ENCODE peak calls at places on chromosomes 1 and 21, in eight cellular contexts. V, M, K, H, J, S, A and D are unnamed samples.
A peak's percentile ranks its signal among the peaks of the same experiment; 100 is the strongest.

GRCh38 chr1:40971962-40972361 is 7.5 kb upstream of the CTPS1 start:
- DNase-seq in V (no peak), M (no peak), K (no peak), H (no peak), J (no peak), S (no peak), A (no peak), D (no peak)

GRCh38 chr21:25838809-25839208 is 104.0 kb downstream of the GABPA start:
- DNase-seq in V (no peak), M (no peak), K (no peak), H (no peak), J (no peak), S (no peak), A (peak; percentile 34), D (no peak)

GRCh38 chr1:101051688-101052638 is 26.4 kb upstream of the DPH5 start:
- DNase-seq in V (peak; percentile 8), M (no peak), K (no peak), H (no peak), J (no peak), S (no peak), A (no peak), D (no peak)

GRCh38 chr1:2163205-2163604 is 31.4 kb downstream of the FAAP20 start:
- DNase-seq in V (no peak), M (no peak), K (peak; percentile 9), H (no peak), J (no peak), S (peak; percentile 32), A (peak; percentile 18), D (no peak)

GRCh38 chr21:14403681-14404318 is 20.9 kb upstream of the HSPA13 start:
- DNase-seq in V (peak; percentile 15), M (no peak), K (peak; percentile 40), H (no peak), J (peak; percentile 25), S (peak; percentile 33), A (peak; percentile 34), D (peak; percentile 4)

GRCh38 chr1:208988811-208989222 is 594.7 kb upstream of the CAMK1G start:
- DNase-seq in V (peak; percentile 38), M (no peak), K (peak; percentile 72), H (no peak), J (peak; percentile 2), S (peak; percentile 80), A (peak; percentile 84), D (peak; percentile 21)

GRCh38 chr1:222653178-222653827 is 35.4 kb downstream of the MIA3 start:
- DNase-seq in V (no peak), M (no peak), K (no peak), H (no peak), J (no peak), S (no peak), A (no peak), D (no peak)

GRCh38 chr1:41382531-41383090 is 21.4 kb downstream of the FOXO6 start:
- DNase-seq in V (peak; percentile 72), M (no peak), K (peak; percentile 71), H (no peak), J (no peak), S (peak; percentile 41), A (peak; percentile 74), D (no peak)

GRCh38 chr21:43854773-43855633 is 10.0 kb upstream of the AGPAT3 start:
- DNase-seq in V (no peak), M (no peak), K (no peak), H (no peak), J (no peak), S (no peak), A (no peak), D (no peak)

GRCh38 chr1:37035828-37036666 is 1.7 kb upstream of the GRIK3 start:
- DNase-seq in V (peak; percentile 88), M (no peak), K (no peak), H (no peak), J (no peak), S (no peak), A (no peak), D (no peak)

GRCh38 chr1:113981962-113982931 is 3.0 kb downstream of the OLFML3 start:
- DNase-seq in V (no peak), M (no peak), K (peak; percentile 87), H (no peak), J (no peak), S (peak; percentile 33), A (peak; percentile 72), D (peak; percentile 86)

GRCh38 chr1:9279172-9279840 is 13.4 kb upstream of the SPSB1 start:
- DNase-seq in V (no peak), M (no peak), K (no peak), H (no peak), J (no peak), S (no peak), A (no peak), D (no peak)

GRCh38 chr1:201276891-201277290 is 6.4 kb upstream of the PKP1 start:
- DNase-seq in V (no peak), M (no peak), K (no peak), H (no peak), J (no peak), S (no peak), A (no peak), D (no peak)

GRCh38 chr1:147771216-147772125 is 11.1 kb upstream of the GJA5 start:
- DNase-seq in V (no peak), M (no peak), K (peak; percentile 65), H (no peak), J (no peak), S (peak; percentile 10), A (peak; percentile 34), D (no peak)

GRCh38 chr1:29124366-29125236 is 898 bp upstream of the TMEM200B start:
- DNase-seq in V (peak; percentile 85), M (no peak), K (peak; percentile 85), H (peak; percentile 58), J (peak; percentile 38), S (peak; percentile 48), A (peak; percentile 71), D (peak; percentile 61)

GRCh38 chr1:30305519-30305918 is 417.9 kb downstream of the MATN1 start:
- DNase-seq in V (no peak), M (no peak), K (no peak), H (no peak), J (no peak), S (no peak), A (no peak), D (no peak)

GRCh38 chr1:50930193-50930592 is 29.9 kb downstream of the FAF1 start:
- DNase-seq in V (no peak), M (no peak), K (no peak), H (no peak), J (no peak), S (no peak), A (peak; percentile 3), D (no peak)

GRCh38 chr1:203593723-203594122 is 32.9 kb upstream of the ATP2B4 start:
- DNase-seq in V (no peak), M (no peak), K (no peak), H (no peak), J (peak; percentile 49), S (peak; percentile 29), A (peak; percentile 77), D (peak; percentile 93)

GRCh38 chr21:17607684-17608083 is 5.0 kb downstream of the BTG3 start:
- DNase-seq in V (no peak), M (no peak), K (no peak), H (no peak), J (no peak), S (no peak), A (no peak), D (no peak)

GRCh38 chr1:209805875-209806760 is at the start of gene IRF6:
- DNase-seq in V (peak; percentile 85), M (no peak), K (peak; percentile 52), H (peak; percentile 90), J (peak; percentile 57), S (peak; percentile 51), A (no peak), D (no peak)

GRCh38 chr1:156826596-156826995 is 9.9 kb upstream of the SH2D2A start:
- DNase-seq in V (no peak), M (no peak), K (no peak), H (no peak), J (no peak), S (no peak), A (no peak), D (no peak)

GRCh38 chr1:112335351-112335750 is 60.7 kb upstream of the CTTNBP2NL start:
- DNase-seq in V (no peak), M (no peak), K (no peak), H (no peak), J (no peak), S (no peak), A (no peak), D (peak; percentile 29)

GRCh38 chr21:41333752-41334151 is 17.2 kb downstream of the FAM3B start:
- DNase-seq in V (no peak), M (no peak), K (no peak), H (no peak), J (no peak), S (no peak), A (no peak), D (no peak)

GRCh38 chr1:42469727-42470126 is 6.6 kb downstream of the CCDC30 start:
- DNase-seq in V (no peak), M (no peak), K (no peak), H (no peak), J (no peak), S (no peak), A (no peak), D (no peak)

GRCh38 chr1:240766831-240767230 is 154.9 kb upstream of the GREM2 start:
- DNase-seq in V (no peak), M (no peak), K (peak; percentile 70), H (no peak), J (no peak), S (no peak), A (peak; percentile 57), D (peak; percentile 2)

GRCh38 chr1:218496561-218496960 is 151.4 kb downstream of the TGFB2 start:
- DNase-seq in V (no peak), M (no peak), K (peak; percentile 100), H (no peak), J (no peak), S (peak; percentile 98), A (peak; percentile 100), D (peak; percentile 100)

GRCh38 chr1:234696986-234697385 is 87.0 kb upstream of the IRF2BP2 start:
- DNase-seq in V (no peak), M (no peak), K (peak; percentile 70), H (no peak), J (no peak), S (no peak), A (no peak), D (no peak)

GRCh38 chr1:246602194-246602593 is 35.9 kb downstream of the CNST start:
- DNase-seq in V (no peak), M (no peak), K (no peak), H (no peak), J (no peak), S (no peak), A (no peak), D (no peak)

GRCh38 chr1:156387899-156388813 is 19.1 kb downstream of the RHBG start:
- DNase-seq in V (no peak), M (peak; percentile 85), K (no peak), H (no peak), J (no peak), S (no peak), A (no peak), D (no peak)